ENCODE peak calls at places on chromosomes 12 and 14, in ten cellular contexts. O is GM04504; Z is pons; R is transverse colon; E is activated effector memory CD4-positive, alpha-beta T cell treated with anti-CD3 and anti-CD28 coated beads, Interleukin-2, amount 50 U/mL, for 16 hours; K is non-pigmented ciliary epithelial cell; M is stimulated activated CD8-positive, alpha-beta memory T cell treated with anti-CD3 and anti-CD28 coated beads, Interleukin-7, amount 100 ng/mL, for 1 hour; B is kidney epithelial cell; Q is NCI-H748 treated with DMSO at 0.1 percent for 48 hours; V is T-helper 1 cell. P is an unnamed sample.

GRCh38 chr12:65631621-65632111 is 192.6 kb upstream of the HMGA2 start:
- DNase-seq in R (no peak), Q (no peak), V (no peak), Z (peak), K (peak), B (peak), O (peak), M (no peak), E (no peak), P (no peak)

GRCh38 chr12:54680374-54680773 is 32.2 kb upstream of the DCD start:
- DNase-seq in Z (no peak), B (no peak), V (peak), M (no peak), R (peak), O (no peak), Q (no peak), E (peak), K (no peak), P (no peak)

GRCh38 chr14:101173698-101174521 is 270.4 kb upstream of the RTL1 start:
- DNase-seq in O (no peak), Z (no peak), Q (no peak), M (no peak), B (no peak), V (no peak), E (no peak), K (no peak), R (no peak), P (peak)

GRCh38 chr12:114986849-114987248 is 302.9 kb upstream of the TBX3 start:
- DNase-seq in Q (no peak), K (no peak), R (no peak), O (no peak), E (no peak), V (no peak), Z (no peak), M (no peak), B (no peak), P (no peak)

GRCh38 chr12:21823581-21823980 is 49.1 kb upstream of the KCNJ8 start:
- DNase-seq in E (no peak), O (no peak), Q (no peak), M (no peak), B (no peak), K (no peak), V (no peak), R (no peak), Z (no peak), P (no peak)

GRCh38 chr14:31410048-31410654 is 10.2 kb downstream of the HEATR5A start:
- DNase-seq in K (no peak), V (no peak), B (no peak), Z (peak), O (no peak), R (no peak), M (no peak), Q (no peak), E (no peak), P (no peak)

GRCh38 chr12:4270670-4271432 is 2.7 kb upstream of the CCND2 start:
- DNase-seq in O (no peak), R (peak), M (no peak), E (peak), B (no peak), K (no peak), Q (no peak), V (no peak), Z (peak), P (no peak)

GRCh38 chr14:54423991-54424390 is 17.2 kb downstream of the CNIH1 start:
- DNase-seq in B (no peak), M (no peak), Q (no peak), E (no peak), Z (no peak), K (no peak), R (no peak), V (no peak), O (no peak), P (no peak)

GRCh38 chr14:105528859-105529505 is 2.6 kb downstream of the TMEM121 start:
- DNase-seq in Q (no peak), O (no peak), R (no peak), M (no peak), B (no peak), K (no peak), V (no peak), Z (no peak), E (peak), P (no peak)

GRCh38 chr12:6821674-6822433 is at the start of gene GPR162:
- DNase-seq in E (no peak), R (peak), Q (peak), B (no peak), O (no peak), K (no peak), M (no peak), Z (no peak), V (no peak), P (peak)